ENCODE peak calls at places on chromosomes 4 and X, in ten cellular contexts. H, U, I, S, T, A, F, Z, W and X are unnamed samples.

GRCh38 chrX:24027985-24028384 is 999 bp upstream of the KLHL15 start:
- DNase-seq in F (no peak), T (no peak), S (no peak), Z (peak; percentile 46), I (no peak), A (no peak), W (no peak), H (no peak), U (no peak), X (no peak)

GRCh38 chrX:134542485-134542884 is 82.5 kb downstream of the HPRT1 start:
- DNase-seq in I (peak; percentile 25), Z (no peak), A (peak; percentile 27), S (no peak), F (no peak), T (no peak), W (no peak), U (no peak), H (no peak), X (no peak)

GRCh38 chr4:176259330-176260090 is 9.5 kb downstream of the ASB5 start:
- DNase-seq in I (no peak), U (no peak), Z (no peak), A (peak; percentile 58), T (no peak), H (peak; percentile 58), F (no peak), S (no peak), W (no peak), X (no peak)

GRCh38 chrX:38975368-38975767 is 174.1 kb downstream of the MID1IP1 start:
- DNase-seq in F (no peak), W (no peak), T (no peak), S (no peak), Z (no peak), H (no peak), I (no peak), A (no peak), U (no peak), X (no peak)

GRCh38 chr4:1998296-1998695 is 10.5 kb downstream of the NELFA start:
- DNase-seq in W (no peak), S (no peak), I (no peak), T (no peak), Z (no peak), H (no peak), U (no peak), A (peak; percentile 12), F (no peak), X (no peak)

GRCh38 chrX:135931644-135932487 is 38.4 kb downstream of the SAGE1 start:
- DNase-seq in W (no peak), H (peak; percentile 9), A (no peak), I (peak; percentile 15), Z (peak; percentile 63), S (peak; percentile 66), U (peak; percentile 1), F (peak; percentile 52), T (peak; percentile 42), X (no peak)

GRCh38 chrX:22486326-22486725 is 213.6 kb downstream of the CBLL2 start:
- DNase-seq in H (no peak), Z (no peak), T (no peak), W (no peak), S (no peak), A (peak; percentile 57), I (no peak), U (no peak), F (no peak), X (no peak)

GRCh38 chrX:56309881-56310280 is 77.7 kb downstream of the KLF8 start:
- DNase-seq in T (no peak), F (no peak), S (no peak), H (no peak), W (no peak), Z (no peak), A (no peak), U (no peak), I (no peak), X (no peak)

GRCh38 chrX:133415276-133416105 is at the start of gene GPC4:
- DNase-seq in I (peak; percentile 51), U (no peak), Z (peak; percentile 78), H (no peak), W (peak; percentile 20), A (peak; percentile 38), F (peak; percentile 91), S (peak; percentile 48), T (peak; percentile 31), X (no peak)

GRCh38 chr4:126168484-126168883 is 853.7 kb downstream of the FAT4 start:
- DNase-seq in I (no peak), F (no peak), T (no peak), S (no peak), U (no peak), H (no peak), Z (no peak), A (no peak), W (no peak), X (no peak)

GRCh38 chr4:71978192-71978845 is 53.5 kb upstream of the NPFFR2 start:
- DNase-seq in S (no peak), H (no peak), T (no peak), Z (no peak), F (no peak), I (no peak), U (no peak), A (no peak), W (no peak), X (no peak)

GRCh38 chr4:106255195-106255594 is 60.8 kb downstream of the TBCK start:
- DNase-seq in Z (no peak), H (no peak), S (no peak), T (no peak), I (no peak), F (peak; percentile 36), A (no peak), U (no peak), W (no peak), X (no peak)

GRCh38 chr4:128394778-128395177 is 107.2 kb upstream of the PGRMC2 start:
- DNase-seq in A (peak; percentile 75), W (peak; percentile 60), H (no peak), T (no peak), S (no peak), F (no peak), I (no peak), U (no peak), Z (no peak), X (no peak)

GRCh38 chrX:139844163-139844562 is 88.7 kb downstream of the ATP11C start:
- DNase-seq in H (no peak), Z (no peak), A (no peak), T (no peak), U (no peak), F (no peak), S (no peak), I (no peak), W (no peak), X (no peak)

GRCh38 chr4:77578145-77578544 is 27.5 kb upstream of the CXCL13 start:
- DNase-seq in T (no peak), I (no peak), S (no peak), A (no peak), F (no peak), W (no peak), U (no peak), H (no peak), Z (no peak), X (no peak)
- TF ChIP-seq CTCF in T (no peak), I (no peak), S (peak; percentile 17), A (peak; percentile 7), F (no peak), W (no peak), U (peak; percentile 32), H (no peak), Z (peak; percentile 66), X (no peak)

GRCh38 chr4:140152015-140152703 is 1.8 kb downstream of the MAML3 start:
- DNase-seq in S (peak; percentile 70), W (peak; percentile 54), H (peak; percentile 57), F (peak; percentile 73), I (peak; percentile 71), A (no peak), Z (no peak), T (no peak), U (no peak), X (peak; percentile 56)

GRCh38 chr4:140150636-140150885 is 3.4 kb downstream of the MAML3 start:
- DNase-seq in Z (no peak), T (peak; percentile 93), W (peak; percentile 90), F (no peak), U (no peak), S (no peak), H (no peak), I (peak; percentile 92), A (no peak), X (no peak)

GRCh38 chr4:140149851-140150635 is 3.9 kb downstream of the MAML3 start:
- DNase-seq in W (peak; percentile 77), F (peak; percentile 86), A (peak; percentile 53), S (peak; percentile 92), U (no peak), I (peak; percentile 80), T (peak; percentile 75), Z (peak; percentile 75), H (peak; percentile 38), X (peak; percentile 36)

GRCh38 chr4:140151700-140152014 is 2.3 kb downstream of the MAML3 start:
- DNase-seq in Z (peak; percentile 92), A (peak; percentile 89), W (peak; percentile 86), F (peak; percentile 85), U (peak; percentile 57), H (peak; percentile 68), T (peak; percentile 95), S (peak; percentile 79), I (peak; percentile 89), X (peak; percentile 41)

GRCh38 chr4:140150886-140151699 is 2.9 kb downstream of the MAML3 start:
- DNase-seq in F (peak; percentile 93), H (peak; percentile 94), A (peak; percentile 94), T (peak; percentile 96), S (peak; percentile 90), W (peak; percentile 87), U (peak; percentile 84), I (peak; percentile 95), Z (peak; percentile 89), X (peak; percentile 45)
- TF ChIP-seq CTCF in F (no peak), H (no peak), A (no peak), T (no peak), S (no peak), W (no peak), U (no peak), I (no peak), Z (no peak), X (no peak)

DNA sequence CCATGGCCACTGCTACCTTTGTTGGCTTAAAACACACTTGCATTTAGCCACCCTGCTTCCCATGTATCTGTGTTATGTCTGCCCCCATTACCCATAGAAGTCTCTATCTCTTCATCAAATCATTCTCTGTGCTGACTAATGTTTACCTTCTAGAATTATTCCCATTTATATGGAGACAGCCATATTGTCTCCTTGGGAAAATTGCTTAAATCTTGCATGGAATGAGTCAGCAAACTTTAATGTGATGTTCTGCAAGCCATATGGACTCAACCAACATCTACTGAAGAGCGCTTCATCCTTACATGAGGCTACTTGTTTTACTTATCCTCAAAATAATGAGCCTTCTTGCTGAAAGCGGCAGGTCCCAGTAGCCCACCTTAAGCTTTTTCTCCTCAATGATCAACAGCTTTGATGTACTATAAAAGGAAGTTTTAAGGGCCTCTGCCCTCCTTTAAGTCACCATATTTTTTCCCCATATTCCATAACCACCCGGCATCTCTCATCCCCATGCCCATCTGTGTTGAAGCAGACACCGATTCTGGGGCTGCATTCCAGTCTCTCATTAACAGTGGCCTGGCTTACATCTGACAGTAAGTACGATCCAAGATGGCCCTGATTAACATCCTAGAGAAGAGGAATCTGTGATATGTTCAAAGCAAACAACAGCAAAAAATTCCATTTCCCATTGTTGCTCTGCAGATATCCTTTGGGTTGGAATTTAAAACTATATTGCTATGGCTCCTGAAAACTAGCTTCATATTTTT is 130.4 kb downstream of the ARHGAP6 start:
- DNase-seq in F (no peak), S (no peak), A (no peak), W (no peak), I (no peak), Z (no peak), T (no peak), U (no peak), H (no peak), X (no peak)
- TF ChIP-seq CTCF in F (no peak), S (no peak), A (no peak), W (no peak), I (no peak), Z (no peak), T (no peak), U (no peak), H (no peak), X (no peak)

GRCh38 chrX:69119122-69119521 is 46.1 kb downstream of the PJA1 start:
- DNase-seq in S (no peak), W (no peak), U (no peak), A (no peak), I (no peak), T (no peak), H (no peak), Z (peak; percentile 45), F (peak; percentile 10), X (no peak)
- TF ChIP-seq CTCF in S (no peak), W (no peak), U (no peak), A (no peak), I (no peak), T (no peak), H (no peak), Z (peak; percentile 48), F (no peak), X (no peak)